ENCODE peak calls at places on chromosome 9, in six cellular contexts. G is naive thymus-derived CD8-positive, alpha-beta T cell; U is T-cell; Z is CD4-positive, alpha-beta memory T cell; N is left ventricle myocardium inferior; O is HCT116. X is an unnamed sample.

GRCh38 chr9:3525088-3525835 is 539 bp downstream of the RFX3 start:
- DNase-seq in G (peak; percentile 49), N (peak; percentile 22), U (no peak), Z (no peak), O (no peak), X (no peak)

GRCh38 chr9:135670721-135671590 is 7.8 kb downstream of the LCN9 start:
- DNase-seq in O (no peak), Z (no peak), U (no peak), N (no peak), G (no peak), X (no peak)

GRCh38 chr9:79705704-79706103 is 133.9 kb downstream of the TLE4 start:
- DNase-seq in N (no peak), G (no peak), U (no peak), O (no peak), Z (no peak), X (no peak)

GRCh38 chr9:71984388-71985069 is 73.1 kb downstream of the C9orf85 start:
- DNase-seq in G (no peak), U (no peak), O (no peak), Z (no peak), N (peak; percentile 62), X (no peak)

GRCh38 chr9:30250872-30251271 is 2133.6 kb upstream of the ACO1 start:
- DNase-seq in O (no peak), Z (no peak), N (no peak), G (no peak), U (no peak), X (no peak)

GRCh38 chr9:75823136-75823535 is 67.3 kb upstream of the PCSK5 start:
- DNase-seq in N (no peak), O (no peak), Z (no peak), G (no peak), U (no peak), X (no peak)

GRCh38 chr9:79489241-79490000 is 82.3 kb upstream of the TLE4 start:
- DNase-seq in Z (no peak), U (no peak), G (no peak), O (no peak), N (no peak), X (no peak)

GRCh38 chr9:2085719-2086515 is 70.8 kb downstream of the SMARCA2 start:
- DNase-seq in Z (no peak), N (no peak), G (no peak), U (no peak), O (no peak), X (no peak)

GRCh38 chr9:36731068-36731467 is 158.4 kb downstream of the MELK start:
- DNase-seq in G (no peak), O (no peak), U (no peak), Z (no peak), N (no peak), X (no peak)

GRCh38 chr9:77011973-77012817 is 7.3 kb upstream of the FOXB2 start:
- DNase-seq in O (peak; percentile 38), U (peak; percentile 29), G (peak; percentile 40), Z (peak; percentile 35), N (peak; percentile 53), X (no peak)

GRCh38 chr9:20186823-20187222 is 398.0 kb upstream of the SLC24A2 start:
- DNase-seq in G (no peak), Z (no peak), O (no peak), N (no peak), U (no peak), X (no peak)

GRCh38 chr9:137866226-137867141 is 11.1 kb upstream of the CACNA1B start:
- DNase-seq in U (no peak), N (no peak), G (no peak), O (no peak), Z (no peak), X (no peak)

GRCh38 chr9:70802206-70802605 is 319.2 kb downstream of the TRPM3 start:
- DNase-seq in Z (no peak), N (no peak), G (no peak), O (no peak), U (no peak), X (no peak)

GRCh38 chr9:107480386-107480789 is 9.2 kb downstream of the KLF4 start:
- DNase-seq in O (no peak), N (peak; percentile 30), U (no peak), Z (no peak), G (no peak), X (no peak)

GRCh38 chr9:14343948-14344547 is 30.1 kb upstream of the NFIB start:
- DNase-seq in U (no peak), Z (no peak), G (no peak), O (no peak), N (peak; percentile 60), X (no peak)

GRCh38 chr9:84782228-84782866 is 112.8 kb downstream of the NTRK2 start:
- DNase-seq in U (no peak), G (no peak), Z (no peak), N (no peak), O (no peak), X (no peak)

GRCh38 chr9:78280982-78281668 is 15.8 kb upstream of the PSAT1 start:
- DNase-seq in G (no peak), N (peak; percentile 83), O (no peak), U (no peak), Z (no peak), X (no peak)

GRCh38 chr9:84866402-84866801 is 196.9 kb downstream of the NTRK2 start:
- DNase-seq in G (no peak), Z (no peak), O (no peak), U (no peak), N (no peak), X (no peak)

GRCh38 chr9:91903126-91903911 is 46.7 kb downstream of the ROR2 start:
- DNase-seq in Z (no peak), N (no peak), G (no peak), O (no peak), U (no peak), X (no peak)

GRCh38 chr9:35604578-35605335 is at the start of gene TESK1:
- DNase-seq in O (peak; percentile 48), Z (peak; percentile 82), G (peak; percentile 80), U (peak; percentile 72), N (peak; percentile 77), X (peak; percentile 17)

GRCh38 chr9:110443146-110443877 is 105.6 kb upstream of the TXNDC8 start:
- DNase-seq in G (no peak), U (no peak), O (no peak), N (no peak), Z (no peak), X (no peak)

GRCh38 chr9:127450170-127450830 is 906 bp downstream of the RPL12 start:
- DNase-seq in O (no peak), Z (no peak), N (no peak), U (no peak), G (peak; percentile 15), X (peak; percentile 19)

GRCh38 chr9:127863179-127863578 is 8.7 kb upstream of the ENG start:
- DNase-seq in U (no peak), O (no peak), N (no peak), G (no peak), Z (no peak), X (no peak)

GRCh38 chr9:86856259-86856658 is 91.0 kb downstream of the GAS1 start:
- DNase-seq in N (no peak), Z (no peak), G (no peak), U (no peak), O (no peak), X (no peak)

GRCh38 chr9:91485006-91485405 is 61.4 kb upstream of the NFIL3 start:
- DNase-seq in G (no peak), Z (no peak), O (no peak), N (no peak), U (no peak), X (no peak)

GRCh38 chr9:34579097-34579818 is 10.3 kb downstream of the CNTFR start:
- DNase-seq in N (no peak), Z (no peak), G (no peak), U (no peak), O (no peak), X (no peak)

GRCh38 chr9:70257991-70258691 is 637 bp upstream of the SMC5 start:
- DNase-seq in Z (no peak), G (no peak), U (peak; percentile 8), N (no peak), O (peak; percentile 0), X (peak; percentile 19)

GRCh38 chr9:12415361-12415760 is 277.8 kb upstream of the TYRP1 start:
- DNase-seq in Z (no peak), O (no peak), G (no peak), N (no peak), U (no peak), X (no peak)

GRCh38 chr9:76610009-76610352 is 151.0 kb downstream of the GCNT1 start:
- DNase-seq in U (no peak), O (no peak), N (peak; percentile 81), Z (no peak), G (no peak), X (no peak)

GRCh38 chr9:106958955-106959657 is 96.1 kb downstream of the ZNF462 start:
- DNase-seq in G (no peak), O (no peak), U (no peak), Z (no peak), N (no peak), X (no peak)

GRCh38 chr9:113564804-113565237 is 101.3 kb downstream of the RGS3 start:
- DNase-seq in U (no peak), G (no peak), Z (no peak), O (no peak), N (peak; percentile 69), X (no peak)

GRCh38 chr9:101449071-101449721 is 13.6 kb upstream of the ALDOB start:
- DNase-seq in O (peak; percentile 83), N (peak; percentile 71), U (peak; percentile 34), G (peak; percentile 59), Z (peak; percentile 23), X (no peak)

GRCh38 chr9:109399258-109399767 is 78.5 kb upstream of the EPB41L4B start:
- DNase-seq in U (no peak), N (no peak), Z (no peak), G (no peak), O (no peak), X (no peak)

X was measured in keratinocyte.